ENCODE peak calls at places on chromosomes 4 and X, in six cellular contexts. I is breast epithelium, B is tibial nerve, P is suprapubic skin, R is A549, W is fibroblast of lung. F is an unnamed sample.

GRCh38 chr4:44186850-44187246 is 261.8 kb downstream of the KCTD8 start:
- DNase-seq in W (no peak), I (no peak), R (no peak), P (no peak), B (no peak), F (no peak)

GRCh38 chr4:20433101-20433705 is 181.5 kb downstream of the SLIT2 start:
- DNase-seq in B (no peak), I (no peak), P (no peak), R (no peak), W (no peak), F (no peak)

GRCh38 chrX:42678133-42678532 is 99.8 kb downstream of the PPP1R2C start:
- DNase-seq in R (no peak), P (no peak), I (no peak), W (no peak), B (no peak), F (peak; percentile 2)

GRCh38 chrX:40496728-40497127 is 84.0 kb upstream of the ATP6AP2 start:
- DNase-seq in B (no peak), P (no peak), R (no peak), W (peak; percentile 33), I (no peak), F (no peak)

GRCh38 chr4:76896731-76897521 is 1.0 kb downstream of the SOWAHB start:
- DNase-seq in P (no peak), B (no peak), R (peak; percentile 19), W (peak; percentile 6), I (peak; percentile 54), F (no peak)

GRCh38 chrX:24423960-24424359 is 41.1 kb upstream of the PDK3 start:
- DNase-seq in I (no peak), P (no peak), R (no peak), B (no peak), W (no peak), F (no peak)

GRCh38 chrX:46814966-46815365 is 21.9 kb upstream of the RP2 start:
- DNase-seq in R (no peak), P (no peak), B (no peak), W (no peak), I (no peak), F (no peak)

GRCh38 chr4:184439856-184440592 is 34.3 kb downstream of the IRF2 start:
- DNase-seq in R (no peak), W (peak; percentile 59), P (no peak), B (no peak), I (no peak), F (no peak)

GRCh38 chr4:89939994-89940393 is 45.3 kb downstream of the MMRN1 start:
- DNase-seq in W (peak; percentile 86), I (no peak), R (no peak), P (no peak), B (no peak), F (no peak)

GRCh38 chrX:20382518-20383291 is 116.0 kb upstream of the RPS6KA3 start:
- DNase-seq in R (peak; percentile 41), I (no peak), W (no peak), B (no peak), P (no peak), F (no peak)

GRCh38 chrX:69298466-69299140 is 133.3 kb upstream of the PJA1 start:
- DNase-seq in P (no peak), B (no peak), W (no peak), I (no peak), R (no peak), F (no peak)

GRCh38 chr4:183241322-183241640 is 78.8 kb downstream of the CLDN22 start:
- DNase-seq in I (no peak), R (no peak), B (no peak), W (peak; percentile 72), P (no peak), F (no peak)

GRCh38 chr4:67035986-67036385 is 509.3 kb downstream of the CENPC start:
- DNase-seq in R (no peak), I (no peak), W (no peak), P (no peak), B (no peak), F (no peak)

GRCh38 chr4:140382732-140383131 is 9.3 kb downstream of the SCOC start:
- DNase-seq in I (no peak), W (no peak), B (no peak), P (no peak), R (no peak), F (no peak)

GRCh38 chr4:140388015-140388414 is 14.6 kb downstream of the SCOC start:
- DNase-seq in P (no peak), R (no peak), I (no peak), W (no peak), B (no peak), F (no peak)
- H3K4me1 ChIP-seq in P (no peaks in the 10 kb centered on the region), R (no peaks in the 10 kb centered on the region), I (no peaks in the 10 kb centered on the region), W (no peaks in the 10 kb centered on the region), B (no peaks in the 10 kb centered on the region), F (no peaks in the 10 kb centered on the region)

GRCh38 chrX:153625271-153626024 is 21.6 kb upstream of the DUSP9 start:
- DNase-seq in R (no peak), B (no peak), I (no peak), W (no peak), P (peak; percentile 59), F (no peak)
- H3K4me3 ChIP-seq in R (no peak overlapping the region), B (no peak overlapping the region), I (no peak overlapping the region), W (no peak overlapping the region), P (no peak overlapping the region), F (no peak overlapping the region)

DNA sequence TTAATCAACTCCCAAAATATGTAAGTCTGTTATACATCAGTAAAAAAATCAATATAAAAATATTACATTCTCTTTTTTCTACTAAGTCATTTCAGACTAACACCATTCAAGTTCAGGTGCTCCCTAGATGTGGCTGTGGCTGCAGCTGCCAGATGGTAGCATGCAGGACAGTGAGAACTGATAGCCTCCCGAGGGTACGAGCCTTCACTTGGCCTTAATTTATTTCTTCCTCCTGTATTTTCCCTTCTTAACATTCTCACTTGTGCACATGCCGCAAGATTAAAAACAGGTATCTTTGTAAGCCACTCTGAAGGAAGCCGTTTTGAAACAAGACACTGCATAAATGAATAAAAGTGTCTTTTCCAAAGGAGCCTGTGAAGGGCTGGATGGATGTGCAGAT is 97.2 kb downstream of the KLHL8 start:
- DNase-seq in R (no peak), W (no peak), B (no peak), P (no peak), I (no peak), F (no peak)
- H3K4me1 ChIP-seq in R (no peaks in the 10 kb centered on the region), W (peaks cover 2% of the 10 kb centered on the region), B (no peaks in the 10 kb centered on the region), P (peaks cover 45% of the 10 kb centered on the region), I (no peaks in the 10 kb centered on the region), F (peaks cover 41% of the 10 kb centered on the region)

GRCh38 chr4:185775792-185776555 is 36.0 kb downstream of the SORBS2 start:
- DNase-seq in I (no peak), R (no peak), P (no peak), B (no peak), W (no peak), F (no peak)
- H3K4me3 ChIP-seq in I (no peak overlapping the region), R (no peak overlapping the region), P (no peak overlapping the region), B (no peak overlapping the region), W (no peak overlapping the region), F (peak overlapping the region; percentile 72)

F was measured in thoracic aorta.